ENCODE peak calls at places on chromosomes 4 and X, in seven cellular contexts. Z is NCI-H1092; O is A549; K is activated CD8-positive, alpha-beta T cell treated with anti-CD3 and anti-CD28 coated beads for 36 hours; P is AG20443; T is cardiac fibroblast; J is activated CD4-positive, alpha-beta T cell treated with anti-CD3 and anti-CD28 coated beads for 24 hours. H is an unnamed sample.

GRCh38 chrX:13341491-13342101 is 21.7 kb upstream of the ATXN3L start:
- DNase-seq in O (no peak), Z (no peak), P (no peak), T (peak), J (no peak), K (peak), H (no peak)

GRCh38 chrX:44432641-44433040 is 89.2 kb upstream of the EFHC2 start:
- DNase-seq in O (no peak), J (no peak), K (no peak), P (no peak), Z (no peak), T (peak), H (no peak)

GRCh38 chrX:10190367-10190766 is 33.6 kb downstream of the CLCN4 start:
- DNase-seq in J (no peak), K (peak), T (peak), O (peak), P (peak), Z (peak), H (no peak)

GRCh38 chrX:40105016-40105790 is 7.4 kb upstream of the BCOR start:
- DNase-seq in P (peak), O (no peak), T (peak), K (no peak), J (no peak), Z (no peak), H (peak)

GRCh38 chr4:10623241-10623640 is 61.3 kb downstream of the CLNK start:
- DNase-seq in T (no peak), K (no peak), Z (no peak), O (no peak), J (no peak), P (no peak), H (no peak)

GRCh38 chr4:124085561-124086180 is 626.9 kb downstream of the ANKRD50 start:
- DNase-seq in J (no peak), O (no peak), T (peak), K (no peak), P (no peak), Z (no peak), H (no peak)

GRCh38 chr4:21790437-21791029 is 158.0 kb downstream of the KCNIP4 start:
- DNase-seq in Z (no peak), P (no peak), T (peak), J (no peak), O (peak), K (no peak), H (no peak)

GRCh38 chr4:24470681-24471622 is 113.4 kb downstream of the DHX15 start:
- DNase-seq in Z (no peak), O (peak), T (peak), K (peak), J (no peak), P (peak), H (peak)

GRCh38 chrX:133415276-133416105 is at the start of gene GPC4:
- DNase-seq in Z (no peak), T (peak), K (no peak), P (peak), O (peak), J (no peak), H (peak)